ENCODE peak calls at places on chromosome 11, in seven cellular contexts. D, B, Z, J, W, R and V are unnamed samples.

GRCh38 chr11:72605958-72606357 is 68.3 kb downstream of the PDE2A start:
- DNase-seq in W (no peak), J (peak; percentile 80), D (no peak), R (peak; percentile 27), Z (no peak), B (no peak), V (no peak)

GRCh38 chr11:67563354-67564114 is 20.1 kb upstream of the GSTP1 start:
- DNase-seq in W (no peak), D (no peak), R (peak; percentile 81), J (peak; percentile 96), B (no peak), Z (no peak), V (no peak)

GRCh38 chr11:111185259-111185658 is 60.3 kb upstream of the POU2AF2 start:
- DNase-seq in J (no peak), D (no peak), B (no peak), Z (peak; percentile 36), W (no peak), R (peak; percentile 60), V (no peak)

GRCh38 chr11:132205006-132205405 is 834.6 kb downstream of the NTM start:
- DNase-seq in J (no peak), D (no peak), B (no peak), Z (no peak), R (no peak), W (no peak), V (no peak)

GRCh38 chr11:109993786-109994185 is 99.4 kb upstream of the ZC3H12C start:
- DNase-seq in R (peak; percentile 95), D (no peak), W (no peak), B (no peak), J (no peak), Z (no peak), V (no peak)

GRCh38 chr11:18347471-18348125 is 25.2 kb downstream of the GTF2H1 start:
- DNase-seq in W (no peak), R (peak; percentile 76), B (no peak), Z (no peak), J (no peak), D (no peak), V (no peak)

GRCh38 chr11:122517403-122518379 is 137.8 kb upstream of the UBASH3B start:
- DNase-seq in W (no peak), D (no peak), B (no peak), R (peak; percentile 52), Z (no peak), J (no peak), V (no peak)

GRCh38 chr11:33448461-33449130 is 191.4 kb downstream of the HIPK3 start:
- DNase-seq in Z (no peak), W (no peak), R (peak; percentile 28), D (no peak), J (no peak), B (no peak), V (no peak)

GRCh38 chr11:76152086-76152658 is 54.1 kb downstream of the WNT11 start:
- DNase-seq in D (peak; percentile 64), J (peak; percentile 95), Z (peak; percentile 73), B (peak; percentile 95), W (peak; percentile 93), R (peak; percentile 74), V (peak; percentile 88)

GRCh38 chr11:72111803-72112540 is 523 bp downstream of the ANAPC15 start:
- DNase-seq in R (peak; percentile 99), W (peak; percentile 91), B (peak; percentile 91), D (peak; percentile 94), Z (peak; percentile 99), J (peak; percentile 99), V (peak; percentile 59)

GRCh38 chr11:126890561-126890960 is 110.0 kb downstream of the KIRREL3 start:
- DNase-seq in D (no peak), J (no peak), R (no peak), B (no peak), W (no peak), Z (no peak), V (no peak)

GRCh38 chr11:12007769-12008737 is at the start of gene DKK3:
- DNase-seq in Z (no peak), R (peak; percentile 63), B (peak; percentile 14), J (no peak), D (no peak), W (no peak), V (no peak)